ENCODE peak calls at places on chromosomes 5 and 9, in seven cellular contexts. X is AG04449; Y is activated CD8-positive, alpha-beta T cell treated with anti-CD3 and anti-CD28 coated beads for 36 hours; H is HCT116; J is neural progenitor cell; F is lower leg skin; Q is cardiac muscle cell. E is an unnamed sample.

GRCh38 chr5:174311531-174312269 is 266.2 kb downstream of the NSG2 start:
- DNase-seq in X (no peak), Y (peak), H (no peak), J (peak), F (peak), Q (peak), E (peak)

GRCh38 chr5:51208291-51208690 is 175.0 kb upstream of the ISL1 start:
- DNase-seq in X (no peak), Y (no peak), H (no peak), J (no peak), F (no peak), Q (no peak), E (no peak)

GRCh38 chr5:32426440-32427151 is 17.9 kb downstream of the ZFR start:
- DNase-seq in X (no peak), Y (no peak), H (no peak), J (no peak), F (no peak), Q (no peak), E (no peak)

GRCh38 chr9:82223442-82223841 is 234.9 kb downstream of the SPATA31D1 start:
- DNase-seq in X (peak), Y (no peak), H (no peak), J (no peak), F (no peak), Q (peak), E (peak)

GRCh38 chr9:79053613-79054012 is 518.2 kb upstream of the TLE4 start:
- DNase-seq in X (no peak), Y (no peak), H (no peak), J (no peak), F (no peak), Q (no peak), E (no peak)

GRCh38 chr5:91641730-91642350 is 258.7 kb upstream of the ARRDC3 start:
- DNase-seq in X (no peak), Y (no peak), H (peak), J (peak), F (no peak), Q (peak), E (peak)

GRCh38 chr5:177507165-177507564 is 2.5 kb downstream of the DOK3 start:
- DNase-seq in X (no peak), Y (no peak), H (no peak), J (no peak), F (no peak), Q (no peak), E (peak)

GRCh38 chr9:102550266-102550665 is 444.9 kb upstream of the CYLC2 start:
- DNase-seq in X (no peak), Y (no peak), H (no peak), J (no peak), F (no peak), Q (no peak), E (no peak)

GRCh38 chr5:115835481-115835880 is 5.9 kb downstream of the ATG12 start:
- DNase-seq in X (no peak), Y (no peak), H (no peak), J (no peak), F (no peak), Q (no peak), E (no peak)

GRCh38 chr5:135037519-135038201 is 3.6 kb upstream of the PITX1 start:
- DNase-seq in X (no peak), Y (no peak), H (no peak), J (peak), F (no peak), Q (no peak), E (no peak)

GRCh38 chr9:137682431-137682991 is 63.7 kb downstream of the EHMT1 start:
- DNase-seq in X (no peak), Y (peak), H (no peak), J (peak), F (no peak), Q (no peak), E (no peak)

GRCh38 chr5:179168636-179169035 is 108.5 kb downstream of the ZNF354C start:
- DNase-seq in X (no peak), Y (no peak), H (no peak), J (no peak), F (no peak), Q (no peak), E (no peak)

GRCh38 chr5:173626501-173626812 is 10.0 kb upstream of the BOD1 start:
- DNase-seq in X (no peak), Y (no peak), H (no peak), J (no peak), F (no peak), Q (no peak), E (no peak)

GRCh38 chr5:125190232-125191051 is 444.0 kb upstream of the ZNF608 start:
- DNase-seq in X (no peak), Y (no peak), H (no peak), J (no peak), F (no peak), Q (no peak), E (peak)

GRCh38 chr9:117073539-117074336 is 341.1 kb downstream of the ASTN2 start:
- DNase-seq in X (no peak), Y (peak), H (no peak), J (peak), F (no peak), Q (peak), E (no peak)

GRCh38 chr9:135700525-135700924 is 1.2 kb upstream of the SOHLH1 start:
- DNase-seq in X (no peak), Y (no peak), H (no peak), J (no peak), F (no peak), Q (no peak), E (no peak)

GRCh38 chr5:95822408-95823240 is at the start of gene GLRX:
- DNase-seq in X (peak), Y (peak), H (peak), J (peak), F (peak), Q (peak), E (peak)

GRCh38 chr5:32542216-32543059 is 42.9 kb upstream of the SUB1 start:
- DNase-seq in X (no peak), Y (peak), H (no peak), J (no peak), F (no peak), Q (peak), E (peak)

GRCh38 chr9:121557581-121558422 is 58.2 kb upstream of the GGTA1 start:
- DNase-seq in X (peak), Y (peak), H (no peak), J (peak), F (peak), Q (peak), E (peak)

GRCh38 chr9:15147471-15147870 is 159.5 kb downstream of the TTC39B start:
- DNase-seq in X (no peak), Y (no peak), H (no peak), J (no peak), F (no peak), Q (peak), E (no peak)

GRCh38 chr5:126178521-126178920 is 244.7 kb upstream of the GRAMD2B start:
- DNase-seq in X (peak), Y (no peak), H (no peak), J (no peak), F (peak), Q (peak), E (peak)

GRCh38 chr5:40909233-40909632 is at the start of gene C7:
- DNase-seq in X (no peak), Y (no peak), H (no peak), J (no peak), F (no peak), Q (peak), E (no peak)

GRCh38 chr9:77316058-77316457 is 138.7 kb downstream of the VPS13A start:
- DNase-seq in X (no peak), Y (no peak), H (no peak), J (no peak), F (no peak), Q (no peak), E (no peak)

GRCh38 chr5:53424691-53425597 is 55.5 kb upstream of the FST start:
- DNase-seq in X (no peak), Y (no peak), H (no peak), J (no peak), F (no peak), Q (peak), E (peak)

GRCh38 chr5:141260458-141261237 is 15.5 kb downstream of the PCDHB15 start:
- DNase-seq in X (no peak), Y (no peak), H (no peak), J (peak), F (no peak), Q (peak), E (peak)

GRCh38 chr5:2272039-2272438 is 389.3 kb upstream of the IRX4 start:
- DNase-seq in X (no peak), Y (no peak), H (no peak), J (no peak), F (no peak), Q (no peak), E (no peak)

GRCh38 chr9:113631811-113632665 is 168.5 kb downstream of the RGS3 start:
- DNase-seq in X (no peak), Y (no peak), H (no peak), J (no peak), F (no peak), Q (no peak), E (peak)

GRCh38 chr5:169171495-169171894 is 129.4 kb downstream of the SLIT3 start:
- DNase-seq in X (no peak), Y (no peak), H (no peak), J (no peak), F (no peak), Q (no peak), E (no peak)

GRCh38 chr5:169169786-169170185 is 131.2 kb downstream of the SLIT3 start:
- DNase-seq in X (no peak), Y (no peak), H (no peak), J (no peak), F (no peak), Q (no peak), E (no peak)

GRCh38 chr5:169176686-169177430 is 124.1 kb downstream of the SLIT3 start:
- DNase-seq in X (no peak), Y (no peak), H (no peak), J (no peak), F (no peak), Q (no peak), E (no peak)

GRCh38 chr5:169174923-169175322 is 126.0 kb downstream of the SLIT3 start:
- DNase-seq in X (no peak), Y (no peak), H (no peak), J (no peak), F (no peak), Q (no peak), E (no peak)

DNA sequence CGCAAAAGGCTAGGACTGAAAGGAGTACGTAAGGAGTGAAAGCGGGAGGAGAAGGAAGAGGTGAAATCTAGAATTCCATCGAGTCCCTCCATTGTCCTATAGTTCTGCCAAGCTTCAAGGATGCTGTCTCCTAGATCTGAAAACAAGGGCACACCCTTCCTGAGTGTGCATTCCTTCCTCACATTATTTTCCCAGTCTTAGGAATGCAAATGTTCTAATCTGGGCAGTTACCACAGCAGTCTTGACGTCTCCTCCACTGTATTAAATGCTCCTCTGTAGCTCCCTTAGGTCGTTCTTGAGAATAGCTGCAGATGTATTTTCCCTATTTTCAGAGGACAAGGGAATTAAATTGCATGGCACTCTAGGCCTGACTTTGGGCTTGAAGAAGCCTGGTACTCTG is 127.6 kb downstream of the SLIT3 start:
- DNase-seq in X (no peak), Y (no peak), H (no peak), J (no peak), F (no peak), Q (no peak), E (no peak)
- TF ChIP-seq CTCF in X (no peak), Y (no peak), H (no peak), J (no peak), F (no peak), Q (no peak), E (no peak)

GRCh38 chr9:98571643-98572042 is 137.1 kb downstream of the GABBR2 start:
- DNase-seq in X (no peak), Y (no peak), H (no peak), J (no peak), F (no peak), Q (no peak), E (no peak)

GRCh38 chr9:98572796-98573195 is 135.9 kb downstream of the GABBR2 start:
- DNase-seq in X (no peak), Y (no peak), H (no peak), J (no peak), F (no peak), Q (no peak), E (no peak)

GRCh38 chr9:98575379-98576346 is 133.1 kb downstream of the GABBR2 start:
- DNase-seq in X (no peak), Y (peak), H (no peak), J (no peak), F (no peak), Q (peak), E (no peak)

GRCh38 chr9:98572054-98572627 is 136.6 kb downstream of the GABBR2 start:
- DNase-seq in X (no peak), Y (no peak), H (no peak), J (peak), F (no peak), Q (no peak), E (no peak)

DNA sequence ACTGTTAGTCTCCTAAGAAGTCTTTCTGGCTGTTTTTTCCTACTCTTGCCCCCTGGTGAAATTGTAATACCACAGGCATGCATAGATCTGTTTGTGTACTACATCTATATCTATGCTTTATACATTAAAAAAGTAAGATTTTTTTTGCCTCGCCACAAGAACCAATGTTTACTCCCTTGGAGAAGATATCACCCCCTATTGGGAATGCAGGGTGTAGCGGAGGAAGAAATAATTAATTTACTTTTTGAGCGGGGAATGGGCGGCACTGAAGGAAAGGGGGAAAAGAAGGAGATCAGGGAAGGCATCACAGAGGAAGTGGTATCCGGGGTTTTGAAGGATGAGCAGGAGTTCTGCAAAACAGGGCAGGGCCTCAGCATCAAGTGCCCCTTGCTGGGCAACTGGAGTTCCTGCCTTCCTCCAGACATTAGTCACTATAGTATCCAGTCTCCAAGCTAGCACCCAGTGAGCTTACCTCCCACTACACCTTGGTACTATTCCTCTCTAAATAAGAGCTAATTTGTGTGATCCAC is 134.9 kb downstream of the GABBR2 start:
- DNase-seq in X (no peak), Y (no peak), H (no peak), J (no peak), F (no peak), Q (no peak), E (no peak)
- TF ChIP-seq CTCF in X (no peak), Y (no peak), H (peak), J (peak), F (no peak), Q (no peak), E (no peak)

DNA sequence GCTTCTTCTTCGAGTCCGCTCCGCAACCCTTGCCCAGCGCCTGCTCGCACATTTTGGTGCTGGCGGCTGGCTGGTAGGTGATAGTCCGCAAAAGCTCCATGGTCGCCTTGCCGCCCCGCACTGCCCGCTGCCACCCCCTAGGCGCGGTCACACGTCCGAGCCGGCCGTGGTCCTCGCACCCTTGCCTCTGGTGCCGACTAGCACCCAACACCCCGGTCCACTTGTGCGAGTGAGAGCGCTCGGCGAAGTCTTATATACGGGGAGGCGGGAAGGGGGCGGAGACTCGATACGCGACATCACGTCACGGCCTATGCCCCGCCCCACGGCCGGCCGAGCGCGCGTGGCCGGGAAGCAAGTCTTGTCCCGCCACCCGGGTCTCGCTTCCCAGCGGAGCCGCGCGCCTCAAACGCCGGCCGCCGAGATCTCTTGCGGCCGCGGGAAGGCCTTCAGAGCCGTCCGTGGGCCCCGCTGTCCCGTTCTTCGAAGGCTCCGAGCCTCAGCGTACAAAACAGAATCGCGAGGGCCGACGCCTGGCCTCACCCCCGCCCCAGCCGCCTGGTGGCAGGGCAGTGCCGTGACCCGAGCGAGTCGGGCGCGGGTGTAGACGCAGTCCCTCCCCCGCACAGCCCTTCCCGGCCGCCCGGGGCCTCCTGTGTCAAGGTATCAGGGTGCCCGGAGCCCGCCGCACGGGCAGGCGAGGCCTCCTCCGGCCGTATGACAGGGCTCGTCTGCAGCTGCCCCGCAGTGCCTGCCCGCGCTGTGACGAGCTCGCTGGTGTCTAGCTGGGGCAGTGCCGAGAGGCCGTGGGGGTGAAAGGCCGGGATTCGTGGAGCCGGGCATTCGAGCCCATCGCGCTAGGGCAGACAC is at the start of gene PLK2:
- DNase-seq in X (peak), Y (peak), H (peak), J (peak), F (peak), Q (peak), E (peak)
- TF ChIP-seq CTCF in X (peak), Y (no peak), H (peak), J (peak), F (no peak), Q (peak), E (peak)

GRCh38 chr5:138536665-138537315 is 6.2 kb downstream of the ETF1 start:
- DNase-seq in X (no peak), Y (peak), H (no peak), J (no peak), F (no peak), Q (peak), E (peak)
- TF ChIP-seq CTCF in X (no peak), Y (peak), H (peak), J (peak), F (no peak), Q (peak), E (peak)

GRCh38 chr9:7363777-7364477 is 435.7 kb downstream of the DMAC1 start:
- DNase-seq in X (no peak), Y (no peak), H (no peak), J (peak), F (no peak), Q (peak), E (no peak)

GRCh38 chr9:7354704-7355103 is 444.9 kb downstream of the DMAC1 start:
- DNase-seq in X (no peak), Y (no peak), H (no peak), J (no peak), F (no peak), Q (no peak), E (no peak)

GRCh38 chr9:7360513-7360912 is 439.1 kb downstream of the DMAC1 start:
- DNase-seq in X (no peak), Y (no peak), H (no peak), J (peak), F (no peak), Q (no peak), E (no peak)

DNA sequence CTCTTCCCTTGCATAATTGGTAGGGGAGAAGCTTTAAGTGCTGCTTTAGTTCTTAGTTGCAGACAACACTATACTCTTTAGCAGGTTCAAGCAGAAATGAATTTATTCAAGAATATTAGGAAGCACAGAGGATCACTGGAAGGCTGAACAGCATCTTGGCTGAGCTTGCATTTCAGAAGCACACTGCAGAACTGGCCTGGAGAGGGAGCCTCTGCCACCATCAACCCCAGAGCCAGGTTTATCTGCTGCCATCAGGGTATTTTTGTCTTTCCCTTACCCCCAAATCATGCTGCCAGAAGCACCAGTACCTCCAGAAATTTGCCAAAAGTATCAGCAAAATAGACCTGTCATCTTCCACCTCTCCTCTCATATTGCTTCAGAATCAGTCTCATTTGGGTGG is 440.7 kb downstream of the DMAC1 start:
- DNase-seq in X (no peak), Y (no peak), H (no peak), J (peak), F (no peak), Q (peak), E (peak)
- TF ChIP-seq CTCF in X (no peak), Y (no peak), H (peak), J (peak), F (no peak), Q (peak), E (peak)

DNA sequence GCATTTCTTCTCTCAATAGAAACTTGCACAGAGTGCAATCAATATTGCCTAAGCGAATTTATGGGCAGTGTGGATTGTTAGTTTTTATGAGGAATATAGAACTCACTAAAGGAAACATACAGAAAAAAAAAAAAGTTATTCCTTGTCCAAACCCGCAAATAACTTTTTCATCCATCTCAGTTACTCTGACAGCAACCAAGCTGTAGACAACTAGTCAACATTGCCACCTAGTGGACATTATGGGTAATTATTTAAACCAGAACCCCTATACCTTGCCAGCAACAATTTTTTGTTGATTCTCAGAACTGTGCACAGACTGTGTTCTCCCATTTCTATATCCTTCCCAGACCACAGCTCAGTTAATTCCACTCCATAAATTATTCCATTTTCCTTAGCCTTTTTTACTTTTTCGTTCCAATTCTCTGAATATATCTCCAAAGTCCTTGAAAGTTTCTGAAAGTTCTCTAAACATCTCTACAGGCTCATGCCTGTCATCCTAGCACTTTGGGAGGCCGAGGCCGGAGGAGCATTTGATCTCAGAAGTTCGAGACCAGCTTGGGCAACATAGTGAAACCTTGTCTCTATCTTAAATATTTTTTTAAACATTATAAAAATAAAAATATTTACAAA is 2.6 kb upstream of the AFAP1L1 start:
- DNase-seq in X (no peak), Y (no peak), H (peak), J (peak), F (no peak), Q (peak), E (peak)
- TF ChIP-seq CTCF in X (peak), Y (peak), H (peak), J (peak), F (no peak), Q (peak), E (peak)

GRCh38 chr5:111615054-111615453 is 102.7 kb upstream of the STARD4 start:
- DNase-seq in X (no peak), Y (no peak), H (no peak), J (no peak), F (no peak), Q (no peak), E (no peak)
- TF ChIP-seq CTCF in X (no peak), Y (no peak), H (no peak), J (no peak), F (no peak), Q (no peak), E (no peak)

GRCh38 chr9:73269430-73270101 is 117.9 kb downstream of the ANXA1 start:
- DNase-seq in X (no peak), Y (no peak), H (peak), J (peak), F (no peak), Q (peak), E (peak)
- TF ChIP-seq CTCF in X (no peak), Y (no peak), H (peak), J (peak), F (no peak), Q (peak), E (no peak)

GRCh38 chr5:27124590-27124989 is 86.2 kb upstream of the CDH9 start:
- DNase-seq in X (no peak), Y (no peak), H (no peak), J (peak), F (no peak), Q (peak), E (no peak)
- TF ChIP-seq CTCF in X (peak), Y (no peak), H (no peak), J (peak), F (no peak), Q (peak), E (peak)

E was measured in foreskin fibroblast.